ENCODE peak calls at places on chromosomes 7 and 10, in nine cellular contexts. C is CD8-positive, alpha-beta T cell; B is A549; Y is left ventricle myocardium inferior; J is HCT116; L is bronchial epithelial cell; R is foreskin fibroblast; T is fibroblast of the aortic adventitia; U is cardiac fibroblast. A is an unnamed sample.
A peak's percentile ranks its signal among the peaks of the same experiment; 100 is the strongest.

GRCh38 chr10:31864834-31865518 is 63.7 kb downstream of the ARHGAP12 start:
- DNase-seq in B (peak; percentile 44), R (peak; percentile 47), T (peak; percentile 24), Y (no peak), J (no peak), C (no peak), L (no peak), U (peak; percentile 55), A (peak; percentile 24)

GRCh38 chr7:105853931-105854419 is 22.4 kb downstream of the ATXN7L1 start:
- DNase-seq in T (no peak), C (peak; percentile 43), R (peak; percentile 72), J (no peak), B (no peak), U (no peak), Y (no peak), L (no peak), A (peak; percentile 52)

GRCh38 chr7:3861941-3862340 is 560.9 kb downstream of the SDK1 start:
- DNase-seq in R (peak; percentile 83), B (no peak), T (peak; percentile 41), Y (no peak), C (no peak), L (peak; percentile 76), J (no peak), U (peak; percentile 94), A (peak; percentile 51)

GRCh38 chr7:98085674-98086073 is 21.0 kb upstream of the LMTK2 start:
- DNase-seq in J (no peak), U (no peak), C (no peak), T (no peak), Y (no peak), R (no peak), B (no peak), L (no peak), A (no peak)

GRCh38 chr10:50416181-50416824 is 165.0 kb upstream of the ASAH2 start:
- DNase-seq in C (no peak), U (peak; percentile 39), Y (no peak), L (no peak), R (peak; percentile 20), B (peak; percentile 49), T (peak; percentile 32), J (no peak), A (peak; percentile 49)

GRCh38 chr10:94260455-94260854 is 102.3 kb downstream of the NOC3L start:
- DNase-seq in U (no peak), Y (no peak), B (no peak), T (no peak), L (no peak), C (no peak), R (no peak), J (no peak), A (no peak)

GRCh38 chr7:130721486-130722277 is 12.3 kb downstream of the KLF14 start:
- DNase-seq in L (peak; percentile 24), Y (peak; percentile 69), T (peak; percentile 76), B (peak; percentile 71), J (peak; percentile 70), R (peak; percentile 88), C (peak; percentile 49), U (peak; percentile 78), A (peak; percentile 71)

GRCh38 chr10:51109821-51110533 is 35.7 kb downstream of the PRKG1 start:
- DNase-seq in Y (no peak), C (no peak), R (peak; percentile 57), U (peak; percentile 81), B (no peak), L (peak; percentile 91), T (peak; percentile 70), J (no peak), A (peak; percentile 82)

GRCh38 chr10:50536617-50537252 is 87.0 kb downstream of the SGMS1 start:
- DNase-seq in L (peak; percentile 76), B (no peak), J (no peak), C (no peak), T (no peak), Y (no peak), R (peak; percentile 64), U (peak; percentile 77), A (peak; percentile 61)

GRCh38 chr7:157955383-157955999 is 618.7 kb downstream of the DNAJB6 start:
- DNase-seq in Y (no peak), C (no peak), B (no peak), L (no peak), R (no peak), U (no peak), J (no peak), T (no peak), A (no peak)

GRCh38 chr10:804787-805634 is 115.5 kb upstream of the DIP2C start:
- DNase-seq in Y (no peak), U (no peak), L (no peak), J (no peak), B (no peak), R (no peak), C (no peak), T (no peak), A (no peak)

GRCh38 chr10:132710036-132710686 is 75.8 kb downstream of the NKX6-2 start:
- DNase-seq in B (no peak), J (no peak), Y (peak; percentile 5), T (no peak), R (no peak), C (no peak), L (no peak), U (no peak), A (no peak)

GRCh38 chr10:11175823-11176243 is 158.2 kb downstream of the CELF2 start:
- DNase-seq in C (no peak), R (no peak), T (no peak), U (no peak), J (no peak), B (no peak), L (no peak), Y (no peak), A (no peak)

GRCh38 chr10:11176746-11177145 is 159.1 kb downstream of the CELF2 start:
- DNase-seq in L (no peak), Y (no peak), B (no peak), C (peak; percentile 61), R (no peak), J (no peak), U (no peak), T (no peak), A (no peak)

GRCh38 chr10:11171452-11171851 is 153.8 kb downstream of the CELF2 start:
- DNase-seq in B (no peak), R (no peak), U (no peak), T (no peak), C (peak; percentile 40), Y (no peak), J (no peak), L (no peak), A (no peak)

GRCh38 chr10:11170993-11171416 is 153.3 kb downstream of the CELF2 start:
- DNase-seq in U (no peak), C (no peak), R (no peak), L (no peak), J (no peak), Y (no peak), T (no peak), B (no peak), A (no peak)

GRCh38 chr10:11173062-11173461 is 155.4 kb downstream of the CELF2 start:
- DNase-seq in T (no peak), Y (no peak), U (no peak), L (no peak), J (no peak), C (no peak), B (no peak), R (no peak), A (no peak)
- H3K4me3 ChIP-seq in T (no peak overlapping the region), Y (no peak overlapping the region), U (no peak overlapping the region), L (no peak overlapping the region), J (no peak overlapping the region), C (peak overlapping the region; percentile 10), B (no peak overlapping the region), R (no peak overlapping the region), A (no peak overlapping the region)

GRCh38 chr7:15888090-15888489 is 201.6 kb upstream of the MEOX2 start:
- DNase-seq in Y (no peak), C (no peak), U (no peak), R (no peak), B (no peak), L (no peak), J (no peak), T (no peak), A (no peak)

GRCh38 chr7:15891151-15891842 is 204.8 kb upstream of the MEOX2 start:
- DNase-seq in T (peak; percentile 63), B (no peak), C (no peak), Y (no peak), U (peak; percentile 65), J (no peak), R (peak; percentile 27), L (peak; percentile 55), A (peak; percentile 46)

GRCh38 chr7:15885678-15886077 is 199.2 kb upstream of the MEOX2 start:
- DNase-seq in B (no peak), C (no peak), U (no peak), R (no peak), Y (no peak), J (no peak), T (no peak), L (no peak), A (no peak)

GRCh38 chr7:15886626-15887025 is 200.1 kb upstream of the MEOX2 start:
- DNase-seq in Y (no peak), J (no peak), B (no peak), C (no peak), R (no peak), T (no peak), U (no peak), L (no peak), A (no peak)

GRCh38 chr7:15889501-15889900 is 203.0 kb upstream of the MEOX2 start:
- DNase-seq in L (peak; percentile 3), Y (no peak), J (peak; percentile 15), T (peak; percentile 26), C (no peak), R (peak; percentile 26), U (peak; percentile 55), B (peak; percentile 39), A (peak; percentile 47)
- TF ChIP-seq CTCF in L (peak; percentile 31), Y (peak; percentile 62), J (peak; percentile 47), T (peak; percentile 44), C (no peak), R (no peak), U (peak; percentile 48), B (no peak), A (peak; percentile 49)

DNA sequence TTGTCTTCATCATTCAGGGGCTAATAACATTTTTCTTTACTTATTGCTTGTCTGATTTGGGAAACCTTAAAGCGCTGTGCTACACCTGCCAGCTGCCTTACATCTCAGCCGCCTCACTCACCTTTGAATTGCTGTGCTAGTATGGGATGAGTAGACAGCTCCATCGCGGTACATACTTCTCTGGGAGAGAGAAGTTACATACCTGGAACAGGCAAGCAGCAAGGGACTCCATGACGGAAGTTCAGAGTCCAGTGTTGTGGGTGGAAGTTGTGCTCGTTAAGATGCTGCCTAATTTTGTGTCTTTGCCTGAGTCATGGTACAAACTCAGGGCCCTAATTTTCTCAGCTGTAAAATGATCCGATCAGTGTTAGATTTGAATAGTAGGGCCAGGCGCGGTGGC is 1.9 kb downstream of the NUB1 start:
- DNase-seq in B (no peak), Y (no peak), J (no peak), L (no peak), T (no peak), R (no peak), U (no peak), C (no peak), A (no peak)
- H3K4me3 ChIP-seq in B (no peak overlapping the region), Y (no peak overlapping the region), J (no peak overlapping the region), L (no peak overlapping the region), T (no peak overlapping the region), R (no peak overlapping the region), U (no peak overlapping the region), C (no peak overlapping the region), A (no peak overlapping the region)

DNA sequence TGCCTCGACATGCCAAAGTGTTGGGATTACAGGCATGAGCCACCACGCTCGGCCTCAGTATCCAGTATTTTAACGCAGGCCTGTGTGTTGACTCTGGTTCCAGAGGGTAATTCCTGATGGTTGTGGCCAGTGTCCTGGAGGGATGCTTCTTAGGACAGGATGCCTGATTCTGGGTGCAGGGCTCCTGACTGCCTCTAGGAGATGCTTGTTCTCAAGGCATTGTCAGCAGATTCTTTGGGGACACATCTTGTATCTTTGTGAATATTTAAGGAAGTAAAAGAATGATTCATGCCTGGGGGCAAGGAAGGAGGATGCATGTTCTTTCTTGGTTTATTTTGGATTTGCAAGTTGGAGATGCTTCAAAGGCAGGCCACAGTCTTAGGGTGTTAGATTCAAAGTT is 2.2 kb downstream of the ZDHHC4 start:
- DNase-seq in B (peak; percentile 61), U (peak; percentile 42), T (no peak), L (no peak), Y (no peak), J (no peak), R (peak; percentile 47), C (no peak), A (peak; percentile 33)
- TF ChIP-seq CTCF in B (no peak), U (peak; percentile 30), T (peak; percentile 21), L (peak; percentile 9), Y (no peak), J (peak; percentile 46), R (peak; percentile 13), C (no peak), A (peak; percentile 24)

A was measured in fibroblast of mammary gland.